ENCODE peak calls at places on chromosomes 3 and 15, in ten cellular contexts. O is ovary, J is tibial nerve, R is adrenal gland, E is lower leg skin, Z is stomach, B is right lobe of liver, F is transverse colon, W is HCT116, A is IMR-90. S is an unnamed sample.

GRCh38 chr3:162769559-162769958 is 1273.0 kb downstream of the OTOL1 start:
- DNase-seq in O (no peak), J (no peak), R (no peak), E (no peak), Z (no peak), B (no peak), F (no peak), W (no peak), A (peak; percentile 18), S (no peak)

GRCh38 chr3:131083190-131083863 is 56.6 kb downstream of the NEK11 start:
- DNase-seq in O (peak; percentile 31), J (no peak), R (peak; percentile 53), E (peak; percentile 81), Z (peak; percentile 34), B (no peak), F (peak; percentile 35), W (no peak), A (no peak), S (no peak)

GRCh38 chr3:117052356-117052755 is 342.8 kb downstream of the TUSC7 start:
- DNase-seq in O (no peak), J (peak; percentile 14), R (no peak), E (no peak), Z (no peak), B (no peak), F (no peak), W (no peak), A (peak; percentile 77), S (no peak)

GRCh38 chr3:51929420-51930003 is 12.2 kb downstream of the RRP9 start:
- DNase-seq in O (no peak), J (no peak), R (no peak), E (peak; percentile 32), Z (peak; percentile 23), B (no peak), F (no peak), W (no peak), A (no peak), S (no peak)

GRCh38 chr15:91857772-91858171 is 4.3 kb downstream of the SLCO3A1 start:
- DNase-seq in O (no peak), J (no peak), R (no peak), E (no peak), Z (no peak), B (no peak), F (no peak), W (no peak), A (no peak), S (no peak)

GRCh38 chr15:33910741-33911140 is 57.6 kb upstream of the CHRM5 start:
- DNase-seq in O (no peak), J (no peak), R (no peak), E (no peak), Z (no peak), B (no peak), F (no peak), W (no peak), A (peak; percentile 69), S (no peak)

GRCh38 chr3:108320746-108321350 is 24.5 kb downstream of the HHLA2 start:
- DNase-seq in O (no peak), J (no peak), R (no peak), E (no peak), Z (no peak), B (no peak), F (no peak), W (no peak), A (no peak), S (no peak)

GRCh38 chr3:172272699-172273098 is 175.6 kb downstream of the GHSR start:
- DNase-seq in O (no peak), J (no peak), R (no peak), E (no peak), Z (no peak), B (no peak), F (no peak), W (no peak), A (peak; percentile 68), S (no peak)

GRCh38 chr15:100728371-100729201 is 126.2 kb downstream of the ASB7 start:
- DNase-seq in O (no peak), J (no peak), R (no peak), E (peak; percentile 81), Z (no peak), B (no peak), F (no peak), W (no peak), A (no peak), S (no peak)

GRCh38 chr3:73733796-73734195 is 109.1 kb upstream of the PDZRN3 start:
- DNase-seq in O (no peak), J (no peak), R (no peak), E (no peak), Z (no peak), B (no peak), F (no peak), W (no peak), A (no peak), S (no peak)

GRCh38 chr3:183006396-183007002 is 26.2 kb upstream of the DCUN1D1 start:
- DNase-seq in O (no peak), J (no peak), R (no peak), E (no peak), Z (no peak), B (no peak), F (no peak), W (no peak), A (no peak), S (no peak)

GRCh38 chr3:45100998-45101407 is 45.2 kb downstream of the CDCP1 start:
- DNase-seq in O (no peak), J (no peak), R (no peak), E (no peak), Z (no peak), B (no peak), F (no peak), W (no peak), A (peak; percentile 74), S (no peak)

GRCh38 chr3:167870743-167871142 is 135.2 kb downstream of the SERPINI1 start:
- DNase-seq in O (no peak), J (no peak), R (no peak), E (no peak), Z (no peak), B (no peak), F (no peak), W (no peak), A (no peak), S (no peak)

GRCh38 chr3:167870201-167870600 is 134.7 kb downstream of the SERPINI1 start:
- DNase-seq in O (no peak), J (no peak), R (no peak), E (no peak), Z (no peak), B (no peak), F (no peak), W (no peak), A (no peak), S (no peak)

GRCh38 chr3:167874667-167875372 is 139.3 kb downstream of the SERPINI1 start:
- DNase-seq in O (no peak), J (no peak), R (no peak), E (no peak), Z (no peak), B (no peak), F (no peak), W (no peak), A (no peak), S (no peak)

GRCh38 chr3:167872941-167873340 is 137.4 kb downstream of the SERPINI1 start:
- DNase-seq in O (no peak), J (no peak), R (no peak), E (no peak), Z (no peak), B (no peak), F (no peak), W (no peak), A (no peak), S (no peak)

DNA sequence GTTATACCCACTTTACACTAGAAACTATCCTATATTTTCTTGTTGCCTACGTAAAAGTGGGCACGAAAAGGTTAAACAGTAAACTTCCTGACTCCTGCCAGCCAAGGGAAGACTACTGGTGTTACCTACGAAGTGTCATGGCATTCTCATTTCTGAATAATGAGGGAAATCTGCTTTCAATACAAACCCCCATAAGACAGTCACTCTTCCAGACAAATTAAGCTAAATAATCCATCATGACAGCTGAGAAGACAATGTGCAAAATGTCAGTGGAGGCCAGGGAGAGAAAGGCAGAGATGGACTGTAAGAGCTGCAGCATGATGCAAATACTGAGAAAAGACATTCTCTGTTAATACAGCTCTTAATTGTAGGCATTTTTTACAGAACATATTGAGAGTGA is 136.5 kb downstream of the SERPINI1 start:
- DNase-seq in O (no peak), J (no peak), R (no peak), E (no peak), Z (no peak), B (no peak), F (no peak), W (no peak), A (no peak), S (no peak)
- TF ChIP-seq POLR2A in O (no peak), J (no peak), R (no peak), E (no peak), Z (no peak), B (no peak), F (no peak), W (no peak), A (no peak), S (no peak)

DNA sequence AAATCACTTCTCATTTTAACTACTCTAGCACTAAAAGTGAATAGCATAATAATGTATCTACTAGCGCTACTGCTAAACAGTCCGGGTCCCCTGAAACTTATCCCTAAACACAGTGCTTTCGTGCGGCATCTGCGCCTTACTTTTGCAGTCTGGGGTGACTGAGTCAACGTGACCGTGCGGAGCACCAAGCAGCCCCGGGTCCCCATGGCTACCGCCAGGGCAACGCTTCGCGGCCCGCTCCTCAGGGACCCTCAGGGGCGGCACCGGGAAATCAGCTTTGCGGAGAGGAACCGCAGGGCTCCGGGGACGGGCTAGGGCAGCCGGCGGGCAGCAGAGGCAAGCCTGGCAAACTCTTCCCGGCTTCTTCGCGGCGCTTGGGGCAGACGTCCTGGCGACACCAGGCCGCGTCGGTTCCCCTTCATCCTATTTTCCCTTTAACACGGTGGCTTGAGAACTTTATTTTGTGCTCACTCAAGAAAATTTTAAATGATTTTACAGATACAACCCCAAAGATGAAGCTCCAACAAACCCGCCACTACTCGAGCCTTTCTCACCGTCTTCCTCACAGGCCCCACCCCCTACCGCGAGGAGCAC is 753 bp upstream of the DIPK2A start:
- DNase-seq in O (peak; percentile 68), J (peak; percentile 18), R (peak; percentile 62), E (peak; percentile 91), Z (peak; percentile 36), B (peak; percentile 72), F (peak; percentile 46), W (peak; percentile 22), A (peak; percentile 33), S (peak; percentile 65)
- TF ChIP-seq CTCF in O (peak; percentile 18), J (no peak), R (peak; percentile 33), E (no peak), Z (no peak), B (peak; percentile 4), F (peak; percentile 9), W (no peak), A (no peak), S (peak; percentile 15)

DNA sequence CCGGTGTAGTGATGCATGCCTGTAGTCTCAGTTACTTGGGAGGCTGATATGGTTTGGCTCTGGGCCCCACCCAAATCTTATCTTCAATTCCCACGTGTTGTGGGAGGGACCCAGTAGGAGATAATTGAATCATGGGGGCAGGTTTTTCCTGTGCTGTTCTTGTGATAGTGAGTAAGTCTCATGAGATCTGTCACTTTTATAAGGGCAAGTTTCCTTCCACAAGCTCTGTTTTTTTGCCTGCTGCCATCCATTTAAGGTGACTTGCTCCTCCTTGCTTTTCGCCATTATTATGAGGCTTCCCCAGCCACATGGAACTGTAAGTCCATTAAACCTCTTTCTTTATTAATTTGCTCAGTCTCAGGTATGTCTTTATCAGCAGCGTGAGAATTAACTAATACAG is 566.7 kb upstream of the NECTIN3 start:
- DNase-seq in O (no peak), J (no peak), R (no peak), E (no peak), Z (no peak), B (no peak), F (no peak), W (no peak), A (no peak), S (no peak)
- TF ChIP-seq POLR2A in O (no peak), J (no peak), R (no peak), E (no peak), Z (no peak), B (no peak), F (no peak), W (no peak), A (no peak), S (no peak)

GRCh38 chr3:27484002-27484844 is at the start of gene SLC4A7:
- DNase-seq in O (peak; percentile 99), J (peak; percentile 95), R (peak; percentile 99), E (peak; percentile 100), Z (peak; percentile 99), B (peak; percentile 99), F (peak; percentile 99), W (peak; percentile 86), A (peak; percentile 94), S (peak; percentile 99)
- TF ChIP-seq CTCF in O (peak; percentile 13), J (no peak), R (no peak), E (no peak), Z (no peak), B (peak; percentile 7), F (no peak), W (no peak), A (no peak), S (no peak)

S was measured in Peyer's patch.